ENCODE peak calls at places on chromosomes 11 and 22, in nine cellular contexts. One of them, this sample, is unnamed.

GRCh38 chr11:78957481-78958245 is 383.0 kb upstream of the NARS2 start:
- DNase-seq in lower leg skin: peak
- DNase-seq in cardiac muscle cell: no peak
- DNase-seq in GM10248: no peak
- DNase-seq in AG10803: no peak
- DNase-seq in fibroblast of pulmonary artery: peak
- DNase-seq in gastrocnemius medialis: no peak
- DNase-seq in GM23338: no peak
- DNase-seq in colonic mucosa: no peak
- DNase-seq in this sample: peak

GRCh38 chr22:17772249-17772962 is 1.9 kb downstream of the BID start:
- DNase-seq in lower leg skin: peak
- DNase-seq in cardiac muscle cell: no peak
- DNase-seq in GM10248: no peak
- DNase-seq in AG10803: no peak
- DNase-seq in fibroblast of pulmonary artery: no peak
- DNase-seq in gastrocnemius medialis: no peak
- DNase-seq in GM23338: no peak
- DNase-seq in colonic mucosa: no peak
- DNase-seq in this sample: no peak

GRCh38 chr22:43837666-43838065 is 24.6 kb downstream of the SULT4A1 start:
- DNase-seq in lower leg skin: no peak
- DNase-seq in cardiac muscle cell: peak
- DNase-seq in GM10248: no peak
- DNase-seq in AG10803: no peak
- DNase-seq in fibroblast of pulmonary artery: no peak
- DNase-seq in gastrocnemius medialis: no peak
- DNase-seq in GM23338: no peak
- DNase-seq in colonic mucosa: no peak
- DNase-seq in this sample: no peak

GRCh38 chr11:78265326-78265725 is 76.6 kb downstream of the USP35 start:
- DNase-seq in lower leg skin: no peak
- DNase-seq in cardiac muscle cell: no peak
- DNase-seq in GM10248: no peak
- DNase-seq in AG10803: no peak
- DNase-seq in fibroblast of pulmonary artery: no peak
- DNase-seq in gastrocnemius medialis: no peak
- DNase-seq in GM23338: no peak
- DNase-seq in colonic mucosa: no peak
- DNase-seq in this sample: no peak

GRCh38 chr11:114321621-114322257 is 25.5 kb downstream of the NNMT start:
- DNase-seq in lower leg skin: peak
- DNase-seq in cardiac muscle cell: peak
- DNase-seq in GM10248: no peak
- DNase-seq in AG10803: peak
- DNase-seq in fibroblast of pulmonary artery: peak
- DNase-seq in gastrocnemius medialis: no peak
- DNase-seq in GM23338: no peak
- DNase-seq in colonic mucosa: no peak
- DNase-seq in this sample: peak

GRCh38 chr11:8699903-8700302 is 17.3 kb downstream of the RPL27A start:
- DNase-seq in lower leg skin: no peak
- DNase-seq in cardiac muscle cell: peak
- DNase-seq in GM10248: no peak
- DNase-seq in AG10803: peak
- DNase-seq in fibroblast of pulmonary artery: peak
- DNase-seq in gastrocnemius medialis: no peak
- DNase-seq in GM23338: peak
- DNase-seq in colonic mucosa: no peak
- DNase-seq in this sample: peak

GRCh38 chr11:69115586-69116560 is 39.9 kb upstream of the SMIM38 start:
- DNase-seq in lower leg skin: no peak
- DNase-seq in cardiac muscle cell: peak
- DNase-seq in GM10248: no peak
- DNase-seq in AG10803: no peak
- DNase-seq in fibroblast of pulmonary artery: no peak
- DNase-seq in gastrocnemius medialis: no peak
- DNase-seq in GM23338: no peak
- DNase-seq in colonic mucosa: no peak
- DNase-seq in this sample: no peak

GRCh38 chr11:56910785-56911184 is 77.9 kb upstream of the OR5AK2 start:
- DNase-seq in lower leg skin: no peak
- DNase-seq in cardiac muscle cell: peak
- DNase-seq in GM10248: no peak
- DNase-seq in AG10803: no peak
- DNase-seq in fibroblast of pulmonary artery: no peak
- DNase-seq in gastrocnemius medialis: no peak
- DNase-seq in GM23338: no peak
- DNase-seq in colonic mucosa: no peak
- DNase-seq in this sample: peak

DNA sequence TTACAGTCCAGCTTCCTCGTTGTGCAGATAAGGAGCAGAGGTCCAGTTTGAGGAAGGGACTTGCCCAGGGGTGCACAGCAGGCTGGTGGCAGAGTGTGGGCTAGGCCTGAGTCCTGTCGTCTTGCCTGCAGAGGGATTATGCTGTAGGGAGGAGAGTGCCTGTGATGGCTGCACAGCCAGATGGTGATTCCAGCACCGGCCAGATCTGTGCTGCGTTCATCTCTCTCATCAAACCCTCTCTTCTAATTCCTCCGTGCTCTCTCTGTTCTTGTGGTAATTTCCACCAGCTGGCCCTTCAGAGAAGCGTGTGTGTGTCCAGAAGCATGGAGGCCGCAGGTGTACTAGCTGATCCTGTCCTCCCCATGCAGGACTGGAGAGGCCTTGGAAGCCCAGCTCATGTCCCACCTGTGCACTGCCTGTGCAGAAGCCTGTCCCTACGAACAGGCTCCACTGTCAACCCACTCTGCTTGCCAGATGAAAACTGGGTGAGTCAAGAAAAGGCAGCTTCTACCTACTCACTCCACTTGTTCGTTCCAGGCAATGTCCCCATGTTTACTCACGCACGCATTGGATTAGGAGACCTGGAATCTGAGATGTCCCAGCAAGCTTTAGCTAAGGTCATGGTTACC is 79.1 kb downstream of the NTM start:
- DNase-seq in lower leg skin: peak
- DNase-seq in cardiac muscle cell: no peak
- DNase-seq in GM10248: no peak
- DNase-seq in AG10803: no peak
- DNase-seq in fibroblast of pulmonary artery: no peak
- DNase-seq in gastrocnemius medialis: no peak
- DNase-seq in GM23338: no peak
- DNase-seq in colonic mucosa: no peak
- DNase-seq in this sample: no peak
- TF ChIP-seq CTCF in lower leg skin: no peak
- TF ChIP-seq CTCF in cardiac muscle cell: no peak
- TF ChIP-seq CTCF in GM10248: no peak
- TF ChIP-seq CTCF in AG10803: no peak
- TF ChIP-seq CTCF in fibroblast of pulmonary artery: no peak
- TF ChIP-seq CTCF in gastrocnemius medialis: no peak
- TF ChIP-seq CTCF in GM23338: no peak
- TF ChIP-seq CTCF in colonic mucosa: no peak
- TF ChIP-seq CTCF in this sample: no peak

GRCh38 chr11:61726775-61727174 is 25.7 kb upstream of the MYRF start:
- DNase-seq in lower leg skin: no peak
- DNase-seq in cardiac muscle cell: no peak
- DNase-seq in GM10248: no peak
- DNase-seq in AG10803: no peak
- DNase-seq in fibroblast of pulmonary artery: no peak
- DNase-seq in gastrocnemius medialis: no peak
- DNase-seq in GM23338: no peak
- DNase-seq in colonic mucosa: no peak
- DNase-seq in this sample: no peak

GRCh38 chr11:61730222-61730994 is 22.0 kb upstream of the MYRF start:
- DNase-seq in lower leg skin: no peak
- DNase-seq in cardiac muscle cell: no peak
- DNase-seq in GM10248: no peak
- DNase-seq in AG10803: no peak
- DNase-seq in fibroblast of pulmonary artery: no peak
- DNase-seq in gastrocnemius medialis: no peak
- DNase-seq in GM23338: no peak
- DNase-seq in colonic mucosa: peak
- DNase-seq in this sample: peak

GRCh38 chr11:61727401-61727811 is 25.0 kb upstream of the MYRF start:
- DNase-seq in lower leg skin: no peak
- DNase-seq in cardiac muscle cell: no peak
- DNase-seq in GM10248: no peak
- DNase-seq in AG10803: no peak
- DNase-seq in fibroblast of pulmonary artery: no peak
- DNase-seq in gastrocnemius medialis: no peak
- DNase-seq in GM23338: no peak
- DNase-seq in colonic mucosa: no peak
- DNase-seq in this sample: no peak

GRCh38 chr11:61728940-61729219 is 23.6 kb upstream of the MYRF start:
- DNase-seq in lower leg skin: no peak
- DNase-seq in cardiac muscle cell: peak
- DNase-seq in GM10248: peak
- DNase-seq in AG10803: peak
- DNase-seq in fibroblast of pulmonary artery: peak
- DNase-seq in gastrocnemius medialis: no peak
- DNase-seq in GM23338: no peak
- DNase-seq in colonic mucosa: no peak
- DNase-seq in this sample: peak

GRCh38 chr11:61728066-61728939 is 24.1 kb upstream of the MYRF start:
- DNase-seq in lower leg skin: no peak
- DNase-seq in cardiac muscle cell: no peak
- DNase-seq in GM10248: peak
- DNase-seq in AG10803: no peak
- DNase-seq in fibroblast of pulmonary artery: no peak
- DNase-seq in gastrocnemius medialis: no peak
- DNase-seq in GM23338: peak
- DNase-seq in colonic mucosa: no peak
- DNase-seq in this sample: no peak
- TF ChIP-seq CTCF in lower leg skin: no peak
- TF ChIP-seq CTCF in cardiac muscle cell: no peak
- TF ChIP-seq CTCF in GM10248: peak
- TF ChIP-seq CTCF in AG10803: no peak
- TF ChIP-seq CTCF in fibroblast of pulmonary artery: no peak
- TF ChIP-seq CTCF in gastrocnemius medialis: no peak
- TF ChIP-seq CTCF in GM23338: no peak
- TF ChIP-seq CTCF in colonic mucosa: no peak
- TF ChIP-seq CTCF in this sample: no peak

GRCh38 chr22:19845369-19845722 is 9.3 kb downstream of the GNB1L start:
- DNase-seq in lower leg skin: no peak
- DNase-seq in cardiac muscle cell: no peak
- DNase-seq in GM10248: no peak
- DNase-seq in AG10803: no peak
- DNase-seq in fibroblast of pulmonary artery: no peak
- DNase-seq in gastrocnemius medialis: no peak
- DNase-seq in GM23338: no peak
- DNase-seq in colonic mucosa: no peak
- DNase-seq in this sample: no peak

GRCh38 chr22:19846620-19847344 is 7.9 kb downstream of the GNB1L start:
- DNase-seq in lower leg skin: no peak
- DNase-seq in cardiac muscle cell: no peak
- DNase-seq in GM10248: no peak
- DNase-seq in AG10803: no peak
- DNase-seq in fibroblast of pulmonary artery: no peak
- DNase-seq in gastrocnemius medialis: no peak
- DNase-seq in GM23338: no peak
- DNase-seq in colonic mucosa: no peak
- DNase-seq in this sample: no peak

GRCh38 chr22:19843107-19843856 is 11.4 kb downstream of the GNB1L start:
- DNase-seq in lower leg skin: no peak
- DNase-seq in cardiac muscle cell: no peak
- DNase-seq in GM10248: no peak
- DNase-seq in AG10803: no peak
- DNase-seq in fibroblast of pulmonary artery: no peak
- DNase-seq in gastrocnemius medialis: no peak
- DNase-seq in GM23338: no peak
- DNase-seq in colonic mucosa: peak
- DNase-seq in this sample: no peak

GRCh38 chr22:19843857-19844422 is 10.7 kb downstream of the GNB1L start:
- DNase-seq in lower leg skin: no peak
- DNase-seq in cardiac muscle cell: no peak
- DNase-seq in GM10248: no peak
- DNase-seq in AG10803: no peak
- DNase-seq in fibroblast of pulmonary artery: no peak
- DNase-seq in gastrocnemius medialis: no peak
- DNase-seq in GM23338: no peak
- DNase-seq in colonic mucosa: no peak
- DNase-seq in this sample: no peak

DNA sequence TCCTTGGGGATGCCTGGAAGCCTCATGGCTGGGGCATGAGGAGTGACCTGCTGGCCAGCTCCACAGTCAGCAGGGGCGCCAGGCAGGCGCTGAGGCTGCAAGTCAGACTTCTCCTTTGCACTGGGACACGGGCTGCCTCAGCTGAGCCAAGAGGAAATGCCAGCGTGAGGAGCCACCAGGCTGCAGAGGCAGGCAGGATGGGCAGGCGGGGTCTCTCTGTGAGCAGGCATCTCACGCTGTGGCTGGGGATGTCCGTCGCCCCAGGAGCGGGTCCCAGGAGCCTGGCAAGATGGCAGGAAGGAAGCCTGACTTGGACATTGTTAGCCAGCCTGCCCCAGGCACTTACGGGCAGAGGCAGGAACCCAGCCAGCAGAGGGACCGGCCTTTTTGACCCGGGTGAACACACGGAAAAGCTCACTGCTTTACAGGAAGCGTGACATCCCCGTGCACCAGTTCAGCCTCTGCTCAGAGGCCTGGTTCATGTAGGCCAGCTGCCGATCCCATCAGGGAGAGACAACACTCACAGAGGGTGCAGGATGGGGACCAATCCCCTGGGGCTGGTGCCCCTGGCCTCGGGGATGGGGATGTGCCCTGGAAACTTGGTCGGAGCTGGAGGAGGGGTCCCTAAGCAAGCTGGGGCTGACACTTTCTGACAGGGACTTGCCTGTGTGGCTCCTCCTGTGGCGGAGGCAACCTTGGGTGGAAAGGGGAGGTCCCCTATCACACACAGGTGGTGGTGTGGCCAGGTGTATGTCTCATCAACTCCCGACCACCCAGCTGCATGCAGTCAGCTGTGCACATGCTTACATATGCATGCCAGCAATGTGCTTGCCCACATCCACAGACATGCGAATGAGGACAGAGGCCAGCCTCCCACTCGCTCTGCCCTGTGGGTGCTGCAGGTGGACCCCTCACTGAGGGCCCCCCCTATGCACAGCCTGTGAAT is 10.0 kb downstream of the GNB1L start:
- DNase-seq in lower leg skin: peak
- DNase-seq in cardiac muscle cell: peak
- DNase-seq in GM10248: no peak
- DNase-seq in AG10803: peak
- DNase-seq in fibroblast of pulmonary artery: peak
- DNase-seq in gastrocnemius medialis: no peak
- DNase-seq in GM23338: no peak
- DNase-seq in colonic mucosa: peak
- DNase-seq in this sample: no peak
- TF ChIP-seq CTCF in lower leg skin: no peak
- TF ChIP-seq CTCF in cardiac muscle cell: no peak
- TF ChIP-seq CTCF in GM10248: no peak
- TF ChIP-seq CTCF in AG10803: peak
- TF ChIP-seq CTCF in fibroblast of pulmonary artery: no peak
- TF ChIP-seq CTCF in gastrocnemius medialis: no peak
- TF ChIP-seq CTCF in GM23338: no peak
- TF ChIP-seq CTCF in colonic mucosa: no peak
- TF ChIP-seq CTCF in this sample: no peak

DNA sequence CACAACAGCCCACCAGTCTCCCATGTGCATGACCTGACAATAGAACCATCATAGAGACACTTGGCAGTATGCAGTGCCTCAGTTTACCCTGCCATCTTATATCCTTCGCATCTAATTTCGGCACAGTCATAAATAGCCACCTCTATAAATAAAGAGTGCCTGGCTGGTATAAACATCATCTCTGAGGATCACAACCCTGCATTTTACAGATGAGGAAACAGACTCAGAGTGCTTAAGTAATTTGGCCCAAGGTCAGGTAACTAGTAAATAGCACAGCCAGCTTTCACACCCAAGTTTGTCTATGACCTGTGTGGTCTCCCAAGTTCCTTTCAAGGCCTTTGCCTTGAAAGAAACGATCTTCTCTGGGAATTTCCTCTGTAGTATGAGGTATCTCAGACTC is 44.6 kb downstream of the CYB5R2 start:
- DNase-seq in lower leg skin: no peak
- DNase-seq in cardiac muscle cell: no peak
- DNase-seq in GM10248: no peak
- DNase-seq in AG10803: no peak
- DNase-seq in fibroblast of pulmonary artery: no peak
- DNase-seq in gastrocnemius medialis: no peak
- DNase-seq in GM23338: no peak
- DNase-seq in colonic mucosa: no peak
- DNase-seq in this sample: no peak
- TF ChIP-seq CTCF in lower leg skin: no peak
- TF ChIP-seq CTCF in cardiac muscle cell: no peak
- TF ChIP-seq CTCF in GM10248: no peak
- TF ChIP-seq CTCF in AG10803: no peak
- TF ChIP-seq CTCF in fibroblast of pulmonary artery: no peak
- TF ChIP-seq CTCF in gastrocnemius medialis: no peak
- TF ChIP-seq CTCF in GM23338: no peak
- TF ChIP-seq CTCF in colonic mucosa: no peak
- TF ChIP-seq CTCF in this sample: no peak

This sample was measured in mammary epithelial cell.